ENCODE peak calls at places on chromosomes 13 and 19, in five cellular contexts. One of them, this sample, is unnamed.

GRCh38 chr13:30863231-30863630 is 42.8 kb upstream of the MEDAG start:
- DNase-seq in left lung: no peak
- DNase-seq in fibroblast of pulmonary artery: no peak
- DNase-seq in heart right ventricle: no peak
- DNase-seq in cardiac fibroblast: no peak
- DNase-seq in this sample: no peak

GRCh38 chr19:50906217-50906616 is 5.0 kb downstream of the KLK4 start:
- DNase-seq in heart right ventricle: no peak
- DNase-seq in cardiac fibroblast: no peak
- DNase-seq in left lung: no peak
- DNase-seq in fibroblast of pulmonary artery: peak; percentile 21
- DNase-seq in this sample: no peak

GRCh38 chr19:39915848-39916215 is 18.6 kb downstream of the FCGBP start:
- DNase-seq in fibroblast of pulmonary artery: no peak
- DNase-seq in left lung: no peak
- DNase-seq in heart right ventricle: no peak
- DNase-seq in cardiac fibroblast: no peak
- DNase-seq in this sample: no peak

GRCh38 chr13:113239986-113240385 is 30.6 kb downstream of the CUL4A start:
- DNase-seq in left lung: no peak
- DNase-seq in heart right ventricle: no peak
- DNase-seq in cardiac fibroblast: no peak
- DNase-seq in fibroblast of pulmonary artery: no peak
- DNase-seq in this sample: no peak

GRCh38 chr19:55451163-55451521 is 8.0 kb upstream of the SHISA7 start:
- DNase-seq in left lung: no peak
- DNase-seq in heart right ventricle: no peak
- DNase-seq in cardiac fibroblast: no peak
- DNase-seq in fibroblast of pulmonary artery: no peak
- DNase-seq in this sample: peak; percentile 61

GRCh38 chr13:22428188-22428828 is 752.5 kb upstream of the SGCG start:
- DNase-seq in cardiac fibroblast: no peak
- DNase-seq in left lung: peak; percentile 37
- DNase-seq in heart right ventricle: no peak
- DNase-seq in fibroblast of pulmonary artery: peak; percentile 24
- DNase-seq in this sample: peak; percentile 45

GRCh38 chr13:93496985-93497673 is 270.5 kb downstream of the GPC6 start:
- DNase-seq in left lung: no peak
- DNase-seq in heart right ventricle: no peak
- DNase-seq in cardiac fibroblast: no peak
- DNase-seq in fibroblast of pulmonary artery: no peak
- DNase-seq in this sample: no peak

GRCh38 chr13:30932481-30933333 is at the start of gene TEX26:
- DNase-seq in heart right ventricle: peak; percentile 29
- DNase-seq in left lung: no peak
- DNase-seq in fibroblast of pulmonary artery: no peak
- DNase-seq in cardiac fibroblast: no peak
- DNase-seq in this sample: peak; percentile 73

GRCh38 chr19:35724560-35724959 is 6.8 kb downstream of the KMT2B start:
- DNase-seq in left lung: no peak
- DNase-seq in cardiac fibroblast: no peak
- DNase-seq in heart right ventricle: no peak
- DNase-seq in fibroblast of pulmonary artery: no peak
- DNase-seq in this sample: no peak

GRCh38 chr19:4744451-4745170 is 21.0 kb upstream of the DPP9 start:
- DNase-seq in cardiac fibroblast: peak; percentile 94
- DNase-seq in heart right ventricle: no peak
- DNase-seq in fibroblast of pulmonary artery: peak; percentile 98
- DNase-seq in left lung: peak; percentile 50
- DNase-seq in this sample: no peak

GRCh38 chr13:110868631-110869165 is 46.2 kb downstream of the ANKRD10 start:
- DNase-seq in heart right ventricle: no peak
- DNase-seq in fibroblast of pulmonary artery: no peak
- DNase-seq in left lung: no peak
- DNase-seq in cardiac fibroblast: no peak
- DNase-seq in this sample: no peak

GRCh38 chr13:48320906-48321510 is 17.5 kb downstream of the RB1 start:
- DNase-seq in fibroblast of pulmonary artery: no peak
- DNase-seq in heart right ventricle: no peak
- DNase-seq in left lung: no peak
- DNase-seq in cardiac fibroblast: no peak
- DNase-seq in this sample: no peak

GRCh38 chr19:38850976-38851621 is 1.3 kb upstream of the HNRNPL start:
- DNase-seq in fibroblast of pulmonary artery: no peak
- DNase-seq in heart right ventricle: peak; percentile 39
- DNase-seq in left lung: peak; percentile 50
- DNase-seq in cardiac fibroblast: no peak
- DNase-seq in this sample: peak; percentile 50

GRCh38 chr13:30429721-30430694 is 7.7 kb downstream of the UBE2L5 start:
- DNase-seq in fibroblast of pulmonary artery: peak; percentile 85
- DNase-seq in heart right ventricle: no peak
- DNase-seq in cardiac fibroblast: peak; percentile 92
- DNase-seq in left lung: no peak
- DNase-seq in this sample: no peak

GRCh38 chr13:32905063-32905863 is 111.0 kb upstream of the KL start:
- DNase-seq in cardiac fibroblast: no peak
- DNase-seq in fibroblast of pulmonary artery: no peak
- DNase-seq in heart right ventricle: no peak
- DNase-seq in left lung: no peak
- DNase-seq in this sample: no peak

GRCh38 chr13:44437356-44438233 is 64.0 kb downstream of the SERP2 start:
- DNase-seq in fibroblast of pulmonary artery: peak; percentile 69
- DNase-seq in heart right ventricle: no peak
- DNase-seq in left lung: no peak
- DNase-seq in cardiac fibroblast: peak; percentile 73
- DNase-seq in this sample: no peak

GRCh38 chr13:39385621-39386231 is 217.3 kb downstream of the LHFPL6 start:
- DNase-seq in fibroblast of pulmonary artery: peak; percentile 57
- DNase-seq in left lung: no peak
- DNase-seq in heart right ventricle: no peak
- DNase-seq in cardiac fibroblast: no peak
- DNase-seq in this sample: no peak

GRCh38 chr13:66344770-66345367 is 885.3 kb downstream of the PCDH9 start:
- DNase-seq in heart right ventricle: no peak
- DNase-seq in cardiac fibroblast: no peak
- DNase-seq in left lung: no peak
- DNase-seq in fibroblast of pulmonary artery: no peak
- DNase-seq in this sample: no peak

GRCh38 chr19:17220207-17220758 is 5.1 kb downstream of the USE1 start:
- DNase-seq in fibroblast of pulmonary artery: peak; percentile 83
- DNase-seq in heart right ventricle: no peak
- DNase-seq in left lung: no peak
- DNase-seq in cardiac fibroblast: peak; percentile 90
- DNase-seq in this sample: no peak

GRCh38 chr19:49213791-49214190 is 56.2 kb downstream of the TRPM4 start:
- DNase-seq in heart right ventricle: no peak
- DNase-seq in left lung: no peak
- DNase-seq in fibroblast of pulmonary artery: no peak
- DNase-seq in cardiac fibroblast: no peak
- DNase-seq in this sample: no peak

GRCh38 chr13:43269037-43269476 is 245.7 kb downstream of the DNAJC15 start:
- DNase-seq in left lung: peak; percentile 53
- DNase-seq in cardiac fibroblast: peak; percentile 94
- DNase-seq in fibroblast of pulmonary artery: peak; percentile 97
- DNase-seq in heart right ventricle: no peak
- DNase-seq in this sample: peak; percentile 25

GRCh38 chr13:106376411-106377112 is 158.9 kb downstream of the EFNB2 start:
- DNase-seq in fibroblast of pulmonary artery: peak; percentile 92
- DNase-seq in left lung: peak; percentile 40
- DNase-seq in cardiac fibroblast: peak; percentile 96
- DNase-seq in heart right ventricle: no peak
- DNase-seq in this sample: no peak

GRCh38 chr19:6412111-6412999 is 12.3 kb downstream of the KHSRP start:
- DNase-seq in left lung: no peak
- DNase-seq in fibroblast of pulmonary artery: peak; percentile 21
- DNase-seq in heart right ventricle: no peak
- DNase-seq in cardiac fibroblast: peak; percentile 18
- DNase-seq in this sample: peak; percentile 70

GRCh38 chr13:112904436-112904960 is 64.5 kb upstream of the MCF2L start:
- DNase-seq in cardiac fibroblast: no peak
- DNase-seq in fibroblast of pulmonary artery: no peak
- DNase-seq in heart right ventricle: no peak
- DNase-seq in left lung: no peak
- DNase-seq in this sample: no peak

GRCh38 chr13:106532111-106532929 is 3.1 kb downstream of the EFNB2 start:
- DNase-seq in left lung: no peak
- DNase-seq in fibroblast of pulmonary artery: peak; percentile 38
- DNase-seq in heart right ventricle: no peak
- DNase-seq in cardiac fibroblast: peak; percentile 22
- DNase-seq in this sample: peak; percentile 17

GRCh38 chr13:63773476-63773875 is 2357.8 kb upstream of the PCDH20 start:
- DNase-seq in fibroblast of pulmonary artery: no peak
- DNase-seq in cardiac fibroblast: no peak
- DNase-seq in heart right ventricle: no peak
- DNase-seq in left lung: no peak
- DNase-seq in this sample: no peak

GRCh38 chr13:63737418-63737817 is 2321.8 kb upstream of the PCDH20 start:
- DNase-seq in fibroblast of pulmonary artery: no peak
- DNase-seq in left lung: no peak
- DNase-seq in heart right ventricle: no peak
- DNase-seq in cardiac fibroblast: no peak
- DNase-seq in this sample: no peak

GRCh38 chr13:98509271-98510155 is 67.4 kb downstream of the STK24 start:
- DNase-seq in heart right ventricle: no peak
- DNase-seq in left lung: peak; percentile 68
- DNase-seq in fibroblast of pulmonary artery: peak; percentile 85
- DNase-seq in cardiac fibroblast: peak; percentile 96
- DNase-seq in this sample: no peak

GRCh38 chr19:13053761-13054604 is 48.7 kb downstream of the LYL1 start:
- DNase-seq in cardiac fibroblast: peak; percentile 95
- DNase-seq in left lung: peak; percentile 82
- DNase-seq in fibroblast of pulmonary artery: peak; percentile 99
- DNase-seq in heart right ventricle: peak; percentile 93
- DNase-seq in this sample: peak; percentile 95

DNA sequence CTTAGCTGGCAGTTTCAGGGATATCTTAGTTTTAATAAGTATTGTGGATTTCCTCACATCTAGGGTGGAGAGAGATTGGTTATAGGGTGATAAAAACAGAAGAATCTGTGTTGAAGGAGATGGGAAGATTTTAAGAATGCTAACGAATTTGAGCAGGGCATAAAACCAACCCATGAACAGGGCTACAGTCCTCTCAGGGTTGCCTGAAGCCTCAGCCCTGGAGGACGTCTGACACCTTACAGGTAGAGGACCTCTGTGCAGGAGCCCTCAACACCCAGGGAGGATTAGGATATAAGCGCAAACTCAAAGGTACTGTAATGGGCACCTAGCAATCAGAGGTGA is 461 bp upstream of the WASF3 start:
- DNase-seq in fibroblast of pulmonary artery: no peak
- DNase-seq in heart right ventricle: no peak
- DNase-seq in cardiac fibroblast: no peak
- DNase-seq in left lung: no peak
- DNase-seq in this sample: no peak
- H3K4me3 ChIP-seq in fibroblast of pulmonary artery: peak overlapping the region; percentile 40
- H3K4me3 ChIP-seq in heart right ventricle: peak overlapping the region; percentile 12
- H3K4me3 ChIP-seq in cardiac fibroblast: peak overlapping the region; percentile 51
- H3K4me3 ChIP-seq in left lung: peak overlapping the region; percentile 55
- H3K4me3 ChIP-seq in this sample: peak overlapping the region; percentile 72

GRCh38 chr19:41499899-41500298 is 56.9 kb downstream of the ERICH4 start:
- DNase-seq in left lung: no peak
- DNase-seq in heart right ventricle: no peak
- DNase-seq in cardiac fibroblast: no peak
- DNase-seq in fibroblast of pulmonary artery: no peak
- DNase-seq in this sample: no peak

GRCh38 chr19:41501854-41502253 is 58.9 kb downstream of the ERICH4 start:
- DNase-seq in cardiac fibroblast: no peak
- DNase-seq in left lung: no peak
- DNase-seq in fibroblast of pulmonary artery: no peak
- DNase-seq in heart right ventricle: no peak
- DNase-seq in this sample: no peak

GRCh38 chr19:41505105-41505504 is 62.1 kb downstream of the ERICH4 start:
- DNase-seq in fibroblast of pulmonary artery: no peak
- DNase-seq in cardiac fibroblast: no peak
- DNase-seq in left lung: no peak
- DNase-seq in heart right ventricle: no peak
- DNase-seq in this sample: no peak

GRCh38 chr19:41495589-41495988 is 52.6 kb downstream of the ERICH4 start:
- DNase-seq in cardiac fibroblast: no peak
- DNase-seq in left lung: no peak
- DNase-seq in heart right ventricle: no peak
- DNase-seq in fibroblast of pulmonary artery: no peak
- DNase-seq in this sample: no peak

DNA sequence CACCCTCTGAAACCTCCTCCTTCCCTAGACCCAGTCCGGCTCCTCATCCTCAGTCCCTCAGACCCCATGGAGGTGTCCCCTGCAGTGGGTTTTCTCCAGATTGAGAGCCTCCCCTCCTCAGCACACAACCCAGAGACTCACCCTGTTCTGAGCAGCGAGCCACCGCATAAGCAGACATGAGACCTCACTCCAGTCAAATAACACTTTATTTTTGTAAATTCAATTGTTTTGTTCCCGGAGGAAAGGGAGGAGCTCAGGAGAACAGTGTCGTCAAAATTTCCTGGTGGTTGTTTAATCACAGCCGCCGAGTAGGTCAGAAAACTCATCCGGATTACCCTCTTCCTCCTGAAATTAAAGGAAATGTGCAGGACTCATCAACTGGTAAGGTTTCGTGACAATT is 57.5 kb downstream of the ERICH4 start:
- DNase-seq in heart right ventricle: no peak
- DNase-seq in cardiac fibroblast: no peak
- DNase-seq in fibroblast of pulmonary artery: no peak
- DNase-seq in left lung: no peak
- DNase-seq in this sample: no peak
- H3K4me3 ChIP-seq in heart right ventricle: peak overlapping the region; percentile 51
- H3K4me3 ChIP-seq in cardiac fibroblast: no peak overlapping the region
- H3K4me3 ChIP-seq in fibroblast of pulmonary artery: no peak overlapping the region
- H3K4me3 ChIP-seq in left lung: peak overlapping the region; percentile 45
- H3K4me3 ChIP-seq in this sample: peak overlapping the region; percentile 75

GRCh38 chr19:7918615-7919421 is 1.3 kb upstream of the SNAPC2 start:
- DNase-seq in left lung: no peak
- DNase-seq in cardiac fibroblast: no peak
- DNase-seq in fibroblast of pulmonary artery: no peak
- DNase-seq in heart right ventricle: no peak
- DNase-seq in this sample: peak; percentile 71

GRCh38 chr19:7916908-7917291 is 2.3 kb downstream of the TGFBR3L start:
- DNase-seq in fibroblast of pulmonary artery: no peak
- DNase-seq in heart right ventricle: no peak
- DNase-seq in left lung: no peak
- DNase-seq in cardiac fibroblast: no peak
- DNase-seq in this sample: no peak

GRCh38 chr19:7916137-7916907 is 1.7 kb downstream of the TGFBR3L start:
- DNase-seq in left lung: no peak
- DNase-seq in heart right ventricle: no peak
- DNase-seq in fibroblast of pulmonary artery: no peak
- DNase-seq in cardiac fibroblast: peak; percentile 30
- DNase-seq in this sample: peak; percentile 71

GRCh38 chr19:7915250-7916136 is 863 bp downstream of the TGFBR3L start:
- DNase-seq in heart right ventricle: no peak
- DNase-seq in fibroblast of pulmonary artery: no peak
- DNase-seq in cardiac fibroblast: no peak
- DNase-seq in left lung: no peak
- DNase-seq in this sample: no peak

GRCh38 chr19:7917292-7918061 is 2.7 kb upstream of the SNAPC2 start:
- DNase-seq in cardiac fibroblast: peak; percentile 56
- DNase-seq in fibroblast of pulmonary artery: peak; percentile 62
- DNase-seq in left lung: no peak
- DNase-seq in heart right ventricle: peak; percentile 57
- DNase-seq in this sample: peak; percentile 80
- H3K4me3 ChIP-seq in cardiac fibroblast: peak overlapping the region; percentile 40
- H3K4me3 ChIP-seq in fibroblast of pulmonary artery: peak overlapping the region; percentile 27
- H3K4me3 ChIP-seq in left lung: peak overlapping the region; percentile 33
- H3K4me3 ChIP-seq in heart right ventricle: peak overlapping the region; percentile 35
- H3K4me3 ChIP-seq in this sample: peak overlapping the region; percentile 3

GRCh38 chr19:53992211-53992610 is 774 bp downstream of the CACNG6 start:
- DNase-seq in left lung: no peak
- DNase-seq in fibroblast of pulmonary artery: no peak
- DNase-seq in cardiac fibroblast: no peak
- DNase-seq in heart right ventricle: no peak
- DNase-seq in this sample: no peak
- H3K4me3 ChIP-seq in left lung: no peak overlapping the region
- H3K4me3 ChIP-seq in fibroblast of pulmonary artery: no peak overlapping the region
- H3K4me3 ChIP-seq in cardiac fibroblast: no peak overlapping the region
- H3K4me3 ChIP-seq in heart right ventricle: no peak overlapping the region
- H3K4me3 ChIP-seq in this sample: no peak overlapping the region